ENCODE peak calls at places on chromosomes 7 and 10, in nine cellular contexts. One of them, this sample, is unnamed.

GRCh38 chr10:13685885-13686284 is 99.1 kb downstream of the PRPF18 start:
- ATAC-seq in A549: no peak
- ATAC-seq in upper lobe of left lung: no peak
- ATAC-seq in HCT116: no peak
- ATAC-seq in gastrocnemius medialis: peak; percentile 38
- ATAC-seq in heart left ventricle: peak; percentile 84
- ATAC-seq in K562: no peak
- ATAC-seq in IMR-90: no peak
- ATAC-seq in body of pancreas: no peak
- ATAC-seq in this sample: peak; percentile 53

GRCh38 chr7:49976238-49976637 is 116.8 kb downstream of the ZPBP start:
- ATAC-seq in A549: no peak
- ATAC-seq in upper lobe of left lung: no peak
- ATAC-seq in HCT116: no peak
- ATAC-seq in gastrocnemius medialis: no peak
- ATAC-seq in heart left ventricle: no peak
- ATAC-seq in K562: no peak
- ATAC-seq in IMR-90: no peak
- ATAC-seq in body of pancreas: no peak
- ATAC-seq in this sample: no peak

GRCh38 chr7:12303096-12303495 is 92.0 kb downstream of the TMEM106B start:
- ATAC-seq in A549: peak; percentile 38
- ATAC-seq in upper lobe of left lung: no peak
- ATAC-seq in HCT116: no peak
- ATAC-seq in gastrocnemius medialis: no peak
- ATAC-seq in heart left ventricle: no peak
- ATAC-seq in K562: peak; percentile 62
- ATAC-seq in IMR-90: no peak
- ATAC-seq in body of pancreas: no peak
- ATAC-seq in this sample: no peak

GRCh38 chr10:69101451-69102095 is 13.7 kb downstream of the SRGN start:
- ATAC-seq in A549: no peak
- ATAC-seq in upper lobe of left lung: peak; percentile 47
- ATAC-seq in HCT116: no peak
- ATAC-seq in gastrocnemius medialis: no peak
- ATAC-seq in heart left ventricle: peak; percentile 40
- ATAC-seq in K562: peak; percentile 41
- ATAC-seq in IMR-90: no peak
- ATAC-seq in body of pancreas: no peak
- ATAC-seq in this sample: no peak

GRCh38 chr10:62084434-62084833 is 182.9 kb downstream of the ARID5B start:
- ATAC-seq in A549: no peak
- ATAC-seq in upper lobe of left lung: no peak
- ATAC-seq in HCT116: no peak
- ATAC-seq in gastrocnemius medialis: no peak
- ATAC-seq in heart left ventricle: no peak
- ATAC-seq in K562: no peak
- ATAC-seq in IMR-90: no peak
- ATAC-seq in body of pancreas: no peak
- ATAC-seq in this sample: no peak

GRCh38 chr10:79274279-79275104 is 72.8 kb upstream of the PPIF start:
- ATAC-seq in A549: peak; percentile 8
- ATAC-seq in upper lobe of left lung: peak; percentile 54
- ATAC-seq in HCT116: no peak
- ATAC-seq in gastrocnemius medialis: peak; percentile 88
- ATAC-seq in heart left ventricle: peak; percentile 90
- ATAC-seq in K562: peak; percentile 49
- ATAC-seq in IMR-90: peak; percentile 15
- ATAC-seq in body of pancreas: peak; percentile 81
- ATAC-seq in this sample: peak; percentile 86

GRCh38 chr7:133761459-133761858 is 365.7 kb upstream of the LRGUK start:
- ATAC-seq in A549: no peak
- ATAC-seq in upper lobe of left lung: no peak
- ATAC-seq in HCT116: no peak
- ATAC-seq in gastrocnemius medialis: no peak
- ATAC-seq in heart left ventricle: no peak
- ATAC-seq in K562: no peak
- ATAC-seq in IMR-90: no peak
- ATAC-seq in body of pancreas: no peak
- ATAC-seq in this sample: no peak

GRCh38 chr7:70776627-70777101 is 355.3 kb upstream of the GALNT17 start:
- ATAC-seq in A549: no peak
- ATAC-seq in upper lobe of left lung: no peak
- ATAC-seq in HCT116: no peak
- ATAC-seq in gastrocnemius medialis: no peak
- ATAC-seq in heart left ventricle: no peak
- ATAC-seq in K562: no peak
- ATAC-seq in IMR-90: no peak
- ATAC-seq in body of pancreas: no peak
- ATAC-seq in this sample: no peak

GRCh38 chr10:101458869-101459268 is 104.9 kb downstream of the BTRC start:
- ATAC-seq in A549: no peak
- ATAC-seq in upper lobe of left lung: no peak
- ATAC-seq in HCT116: no peak
- ATAC-seq in gastrocnemius medialis: peak; percentile 77
- ATAC-seq in heart left ventricle: no peak
- ATAC-seq in K562: no peak
- ATAC-seq in IMR-90: no peak
- ATAC-seq in body of pancreas: no peak
- ATAC-seq in this sample: no peak

DNA sequence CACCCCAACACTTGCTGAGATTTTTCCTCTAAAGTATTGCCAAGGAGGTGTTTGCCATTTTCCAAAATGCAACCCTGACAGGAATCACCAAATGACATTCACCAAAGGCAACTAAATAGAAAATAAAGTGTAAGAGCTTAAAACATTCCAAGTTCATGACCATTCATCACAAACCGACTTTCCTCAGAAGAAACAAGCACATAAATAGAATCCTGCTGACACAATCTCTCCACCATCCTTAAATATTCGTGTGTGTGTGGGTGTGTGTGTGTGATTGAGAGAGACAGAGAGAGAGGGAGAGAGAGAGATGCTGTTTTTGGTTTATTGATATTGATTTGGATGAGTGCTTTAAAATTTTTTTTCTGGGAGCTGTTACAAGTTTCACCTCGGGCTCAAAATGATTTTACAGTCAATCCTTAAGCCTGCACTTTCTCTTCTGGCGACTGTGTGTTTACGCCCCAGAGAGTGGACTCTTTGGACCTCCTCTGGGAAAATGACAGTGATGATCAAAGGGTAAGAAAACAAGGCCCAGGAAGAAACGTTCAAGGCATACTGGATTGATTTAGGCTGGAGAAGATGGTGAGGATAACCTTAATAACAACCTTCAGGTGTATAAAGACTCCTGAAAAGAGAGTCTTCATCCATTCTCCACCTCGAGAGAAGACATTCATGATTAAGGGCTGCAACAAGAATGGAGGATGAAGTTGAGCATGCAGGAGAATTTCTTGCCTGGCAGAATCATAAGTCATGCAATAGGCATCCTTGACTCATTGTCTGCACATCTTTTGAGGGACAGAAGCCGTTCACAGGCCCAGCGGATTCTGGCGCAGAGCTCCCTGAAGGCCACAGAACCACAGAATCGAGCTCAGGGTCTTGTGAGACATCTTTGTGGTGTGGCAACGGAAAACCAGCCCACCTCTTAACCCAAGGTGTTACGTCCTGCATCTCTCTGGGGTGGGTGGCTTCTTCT is 104.4 kb upstream of the FGFR2 start:
- ATAC-seq in A549: peak; percentile 86
- ATAC-seq in upper lobe of left lung: no peak
- ATAC-seq in HCT116: no peak
- ATAC-seq in gastrocnemius medialis: no peak
- ATAC-seq in heart left ventricle: no peak
- ATAC-seq in K562: no peak
- ATAC-seq in IMR-90: peak; percentile 29
- ATAC-seq in body of pancreas: no peak
- ATAC-seq in this sample: no peak
- H3K27ac ChIP-seq in A549: peak overlapping the region; percentile 60
- H3K27ac ChIP-seq in upper lobe of left lung: no peak overlapping the region
- H3K27ac ChIP-seq in HCT116: no peak overlapping the region
- H3K27ac ChIP-seq in gastrocnemius medialis: no peak overlapping the region
- H3K27ac ChIP-seq in heart left ventricle: no peak overlapping the region
- H3K27ac ChIP-seq in K562: no peak overlapping the region
- H3K27ac ChIP-seq in IMR-90: no peak overlapping the region
- H3K27ac ChIP-seq in body of pancreas: no peak overlapping the region
- H3K27ac ChIP-seq in this sample: no peak overlapping the region

DNA sequence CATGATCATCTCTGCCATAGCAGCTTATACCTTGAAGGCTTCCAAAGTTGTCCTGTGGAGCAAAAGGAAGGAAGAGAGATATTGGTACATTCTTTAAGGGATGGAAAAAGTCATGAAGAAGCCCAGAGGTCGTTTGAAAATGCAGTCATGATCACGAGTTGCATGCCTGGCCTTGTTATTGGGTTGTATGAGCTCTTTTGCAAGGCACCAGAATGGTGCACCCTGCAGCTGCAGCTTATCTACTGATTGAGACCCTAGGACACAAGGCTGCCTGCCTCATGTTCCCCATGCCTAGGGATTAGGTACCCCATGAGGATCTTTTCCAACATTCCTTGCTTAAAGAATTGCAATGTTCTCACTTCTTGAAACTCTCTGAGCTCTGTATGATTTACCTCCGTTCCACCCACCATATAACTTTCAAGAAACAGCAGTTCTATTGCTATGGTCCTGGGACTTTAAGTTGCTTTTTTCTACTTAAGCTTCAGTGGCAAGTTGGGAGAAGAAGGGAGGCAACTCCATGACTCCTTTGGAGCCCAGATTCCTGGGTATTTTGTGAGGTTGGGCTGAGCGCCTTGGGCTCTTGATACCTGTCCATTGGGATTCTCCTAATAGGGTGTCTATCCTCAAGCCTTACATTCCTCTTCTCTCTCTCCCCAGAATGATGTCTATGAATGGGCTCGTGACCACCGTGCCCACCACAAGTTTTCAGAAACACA is 6.9 kb downstream of the SCD start:
- ATAC-seq in A549: no peak
- ATAC-seq in upper lobe of left lung: no peak
- ATAC-seq in HCT116: no peak
- ATAC-seq in gastrocnemius medialis: no peak
- ATAC-seq in heart left ventricle: no peak
- ATAC-seq in K562: no peak
- ATAC-seq in IMR-90: no peak
- ATAC-seq in body of pancreas: no peak
- ATAC-seq in this sample: no peak
- TF ChIP-seq POLR2A in A549: no peak
- TF ChIP-seq POLR2A in upper lobe of left lung: no peak
- TF ChIP-seq POLR2A in HCT116: no peak
- TF ChIP-seq POLR2A in gastrocnemius medialis: no peak
- TF ChIP-seq POLR2A in heart left ventricle: no peak
- TF ChIP-seq POLR2A in K562: no peak
- TF ChIP-seq POLR2A in IMR-90: no peak
- TF ChIP-seq POLR2A in body of pancreas: no peak
- TF ChIP-seq POLR2A in this sample: no peak

GRCh38 chr10:4121531-4122380 is 336.7 kb upstream of the KLF6 start:
- ATAC-seq in A549: no peak
- ATAC-seq in upper lobe of left lung: no peak
- ATAC-seq in HCT116: no peak
- ATAC-seq in gastrocnemius medialis: no peak
- ATAC-seq in heart left ventricle: peak; percentile 70
- ATAC-seq in K562: no peak
- ATAC-seq in IMR-90: no peak
- ATAC-seq in body of pancreas: no peak
- ATAC-seq in this sample: peak; percentile 34
- H3K27ac ChIP-seq in A549: no peak overlapping the region
- H3K27ac ChIP-seq in upper lobe of left lung: no peak overlapping the region
- H3K27ac ChIP-seq in HCT116: no peak overlapping the region
- H3K27ac ChIP-seq in gastrocnemius medialis: no peak overlapping the region
- H3K27ac ChIP-seq in heart left ventricle: peak overlapping the region; percentile 34
- H3K27ac ChIP-seq in K562: no peak overlapping the region
- H3K27ac ChIP-seq in IMR-90: no peak overlapping the region
- H3K27ac ChIP-seq in body of pancreas: peak overlapping the region; percentile 44
- H3K27ac ChIP-seq in this sample: no peak overlapping the region

GRCh38 chr10:21797537-21797936 is 206.0 kb downstream of the DNAJC1 start:
- ATAC-seq in A549: no peak
- ATAC-seq in upper lobe of left lung: no peak
- ATAC-seq in HCT116: no peak
- ATAC-seq in gastrocnemius medialis: no peak
- ATAC-seq in heart left ventricle: no peak
- ATAC-seq in K562: peak; percentile 67
- ATAC-seq in IMR-90: no peak
- ATAC-seq in body of pancreas: no peak
- ATAC-seq in this sample: no peak
- TF ChIP-seq POLR2A in A549: no peak
- TF ChIP-seq POLR2A in upper lobe of left lung: no peak
- TF ChIP-seq POLR2A in HCT116: no peak
- TF ChIP-seq POLR2A in gastrocnemius medialis: no peak
- TF ChIP-seq POLR2A in heart left ventricle: no peak
- TF ChIP-seq POLR2A in K562: no peak
- TF ChIP-seq POLR2A in IMR-90: no peak
- TF ChIP-seq POLR2A in body of pancreas: no peak
- TF ChIP-seq POLR2A in this sample: no peak

This sample was measured in gastroesophageal sphincter.